ENCODE peak calls at places on chromosomes 11 and 22, in eight cellular contexts. T is ovary; Y is HCT116; E is CD4-positive, alpha-beta T cell; M is AG10803; G is mesothelial cell of epicardium; K is fibroblast of lung; X is progenitor cell of endocrine pancreas. D is an unnamed sample.

GRCh38 chr11:4090258-4090657 is 4.3 kb upstream of the RRM1 start:
- DNase-seq in T (no peak), Y (no peak), E (peak), M (no peak), G (no peak), K (no peak), X (no peak), D (no peak)

GRCh38 chr22:27913162-27913741 is 5.8 kb downstream of the PITPNB start:
- DNase-seq in T (no peak), Y (no peak), E (no peak), M (no peak), G (no peak), K (no peak), X (no peak), D (no peak)

GRCh38 chr11:117657801-117658200 is 139.2 kb downstream of the DSCAML1 start:
- DNase-seq in T (no peak), Y (no peak), E (no peak), M (no peak), G (no peak), K (no peak), X (no peak), D (no peak)

GRCh38 chr11:124194696-124195418 is 11.7 kb downstream of the OR10D3 start:
- DNase-seq in T (no peak), Y (peak), E (no peak), M (peak), G (no peak), K (peak), X (no peak), D (no peak)

GRCh38 chr22:17569971-17570511 is 6.7 kb downstream of the SLC25A18 start:
- DNase-seq in T (no peak), Y (no peak), E (no peak), M (no peak), G (no peak), K (peak), X (no peak), D (no peak)

GRCh38 chr11:124209824-124210357 is 26.7 kb downstream of the OR10D3 start:
- DNase-seq in T (no peak), Y (no peak), E (no peak), M (no peak), G (no peak), K (no peak), X (no peak), D (no peak)

GRCh38 chr11:69167916-69168691 is 12.4 kb downstream of the SMIM38 start:
- DNase-seq in T (no peak), Y (no peak), E (no peak), M (peak), G (no peak), K (no peak), X (no peak), D (no peak)

GRCh38 chr11:69013009-69013951 is at the start of gene MRGPRF:
- DNase-seq in T (peak), Y (no peak), E (no peak), M (peak), G (no peak), K (peak), X (no peak), D (no peak)

GRCh38 chr11:6737872-6738466 is 33.8 kb downstream of the OR2AG2 start:
- DNase-seq in T (no peak), Y (peak), E (peak), M (peak), G (no peak), K (peak), X (no peak), D (no peak)

GRCh38 chr22:37913233-37913721 is 7.2 kb downstream of the MICALL1 start:
- DNase-seq in T (no peak), Y (no peak), E (no peak), M (no peak), G (no peak), K (no peak), X (no peak), D (no peak)

GRCh38 chr11:94897330-94897768 is 76.0 kb downstream of the CWC15 start:
- DNase-seq in T (peak), Y (peak), E (no peak), M (peak), G (no peak), K (peak), X (peak), D (no peak)

GRCh38 chr22:47157093-47157420 is 394.6 kb downstream of the TBC1D22A start:
- DNase-seq in T (no peak), Y (no peak), E (no peak), M (no peak), G (no peak), K (no peak), X (no peak), D (no peak)

GRCh38 chr11:2267306-2267861 is 3.0 kb downstream of the ASCL2 start:
- DNase-seq in T (no peak), Y (no peak), E (no peak), M (no peak), G (no peak), K (no peak), X (no peak), D (no peak)

GRCh38 chr11:98227266-98227665 is 793.5 kb upstream of the CNTN5 start:
- DNase-seq in T (no peak), Y (no peak), E (no peak), M (no peak), G (no peak), K (no peak), X (no peak), D (no peak)

GRCh38 chr11:124329787-124330478 is 9.9 kb upstream of the OR8D2 start:
- DNase-seq in T (no peak), Y (no peak), E (no peak), M (peak), G (no peak), K (peak), X (no peak), D (no peak)

GRCh38 chr11:71309611-71310010 is 57.2 kb upstream of the SHANK2 start:
- DNase-seq in T (no peak), Y (no peak), E (no peak), M (no peak), G (no peak), K (no peak), X (no peak), D (no peak)

GRCh38 chr11:2342981-2343380 is 34.1 kb upstream of the CD81 start:
- DNase-seq in T (no peak), Y (no peak), E (no peak), M (no peak), G (no peak), K (no peak), X (no peak), D (no peak)

GRCh38 chr11:7655253-7656217 is 17.8 kb downstream of the CYB5R2 start:
- DNase-seq in T (no peak), Y (no peak), E (no peak), M (no peak), G (no peak), K (no peak), X (no peak), D (no peak)

GRCh38 chr11:2303627-2304155 is 1.9 kb downstream of the TSPAN32 start:
- DNase-seq in T (no peak), Y (no peak), E (no peak), M (no peak), G (no peak), K (no peak), X (no peak), D (no peak)

GRCh38 chr11:71580057-71581003 is 2.3 kb downstream of the KRTAP5-11 start:
- DNase-seq in T (peak), Y (peak), E (no peak), M (peak), G (no peak), K (peak), X (peak), D (no peak)

GRCh38 chr11:63015521-63016215 is at the start of gene SLC22A8:
- DNase-seq in T (no peak), Y (no peak), E (no peak), M (no peak), G (no peak), K (no peak), X (no peak), D (no peak)
- TF ChIP-seq CTCF in T (no peak), Y (no peak), E (no peak), M (no peak), G (no peak), K (no peak), X (no peak), D (no peak)

GRCh38 chr11:12961615-12962014 is 47.5 kb upstream of the RASSF10 start:
- DNase-seq in T (no peak), Y (no peak), E (no peak), M (peak), G (no peak), K (no peak), X (no peak), D (no peak)
- TF ChIP-seq CTCF in T (no peak), Y (peak), E (no peak), M (peak), G (no peak), K (peak), X (no peak), D (no peak)

GRCh38 chr22:23180301-23180892 is at the start of gene BCR:
- DNase-seq in T (peak), Y (peak), E (peak), M (peak), G (peak), K (peak), X (peak), D (peak)

GRCh38 chr22:23179381-23180294 is 671 bp upstream of the BCR start:
- DNase-seq in T (no peak), Y (no peak), E (no peak), M (no peak), G (no peak), K (no peak), X (no peak), D (no peak)

GRCh38 chr22:23181763-23182288 is 1.5 kb downstream of the BCR start:
- DNase-seq in T (no peak), Y (no peak), E (no peak), M (no peak), G (no peak), K (no peak), X (no peak), D (peak)

GRCh38 chr22:23182289-23183106 is 2.2 kb downstream of the BCR start:
- DNase-seq in T (no peak), Y (no peak), E (peak), M (no peak), G (no peak), K (peak), X (no peak), D (no peak)

DNA sequence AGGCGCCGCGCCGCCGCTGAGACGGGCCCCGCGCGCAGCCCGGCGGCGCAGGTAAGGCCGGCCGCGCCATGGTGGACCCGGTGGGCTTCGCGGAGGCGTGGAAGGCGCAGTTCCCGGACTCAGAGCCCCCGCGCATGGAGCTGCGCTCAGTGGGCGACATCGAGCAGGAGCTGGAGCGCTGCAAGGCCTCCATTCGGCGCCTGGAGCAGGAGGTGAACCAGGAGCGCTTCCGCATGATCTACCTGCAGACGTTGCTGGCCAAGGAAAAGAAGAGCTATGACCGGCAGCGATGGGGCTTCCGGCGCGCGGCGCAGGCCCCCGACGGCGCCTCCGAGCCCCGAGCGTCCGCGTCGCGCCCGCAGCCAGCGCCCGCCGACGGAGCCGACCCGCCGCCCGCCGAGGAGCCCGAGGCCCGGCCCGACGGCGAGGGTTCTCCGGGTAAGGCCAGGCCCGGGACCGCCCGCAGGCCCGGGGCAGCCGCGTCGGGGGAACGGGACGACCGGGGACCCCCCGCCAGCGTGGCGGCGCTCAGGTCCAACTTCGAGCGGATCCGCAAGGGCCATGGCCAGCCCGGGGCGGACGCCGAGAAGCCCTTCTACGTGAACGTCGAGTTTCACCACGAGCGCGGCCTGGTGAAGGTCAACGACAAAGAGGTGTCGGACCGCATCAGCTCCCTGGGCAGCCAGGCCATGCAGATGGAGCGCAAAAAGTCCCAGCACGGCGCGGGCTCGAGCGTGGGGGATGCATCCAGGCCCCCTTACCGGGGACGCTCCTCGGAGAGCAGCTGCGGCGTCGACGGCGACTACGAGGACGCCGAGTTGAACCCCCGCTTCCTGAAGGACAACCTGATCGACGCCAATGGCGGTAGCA is 819 bp downstream of the BCR start:
- DNase-seq in T (no peak), Y (no peak), E (no peak), M (no peak), G (no peak), K (no peak), X (no peak), D (peak)
- TF ChIP-seq CTCF in T (no peak), Y (no peak), E (no peak), M (no peak), G (no peak), K (no peak), X (no peak), D (no peak)

GRCh38 chr11:102794382-102794781 is 3.6 kb downstream of the MMP1 start:
- DNase-seq in T (no peak), Y (peak), E (no peak), M (peak), G (no peak), K (peak), X (no peak), D (no peak)
- TF ChIP-seq CTCF in T (no peak), Y (peak), E (peak), M (peak), G (peak), K (peak), X (peak), D (no peak)

GRCh38 chr11:106101797-106102196 is 24.3 kb downstream of the AASDHPPT start:
- DNase-seq in T (no peak), Y (no peak), E (no peak), M (peak), G (no peak), K (peak), X (no peak), D (no peak)
- TF ChIP-seq CTCF in T (no peak), Y (no peak), E (no peak), M (no peak), G (no peak), K (no peak), X (no peak), D (no peak)

GRCh38 chr22:40302149-40302548 is 44.2 kb upstream of the ADSL start:
- DNase-seq in T (no peak), Y (no peak), E (no peak), M (no peak), G (no peak), K (no peak), X (no peak), D (no peak)

GRCh38 chr22:40310081-40310770 is 36.1 kb upstream of the ADSL start:
- DNase-seq in T (no peak), Y (no peak), E (no peak), M (peak), G (no peak), K (peak), X (no peak), D (no peak)

GRCh38 chr22:40300884-40301672 is 45.2 kb upstream of the ADSL start:
- DNase-seq in T (no peak), Y (no peak), E (no peak), M (no peak), G (no peak), K (no peak), X (no peak), D (no peak)

GRCh38 chr22:40308999-40309578 is 37.2 kb upstream of the ADSL start:
- DNase-seq in T (no peak), Y (no peak), E (no peak), M (no peak), G (no peak), K (no peak), X (no peak), D (no peak)

GRCh38 chr22:40305625-40306024 is 40.7 kb upstream of the ADSL start:
- DNase-seq in T (no peak), Y (no peak), E (no peak), M (no peak), G (no peak), K (no peak), X (no peak), D (no peak)
- TF ChIP-seq CTCF in T (no peak), Y (no peak), E (no peak), M (no peak), G (no peak), K (no peak), X (no peak), D (no peak)

GRCh38 chr11:121870202-121871045 is 245.6 kb downstream of the BLID start:
- DNase-seq in T (peak), Y (no peak), E (no peak), M (peak), G (no peak), K (peak), X (no peak), D (no peak)
- TF ChIP-seq CTCF in T (no peak), Y (peak), E (no peak), M (peak), G (peak), K (peak), X (no peak), D (no peak)

GRCh38 chr11:39374963-39375698 is 2084.3 kb downstream of the LRRC4C start:
- DNase-seq in T (no peak), Y (peak), E (no peak), M (peak), G (no peak), K (peak), X (no peak), D (no peak)
- TF ChIP-seq CTCF in T (no peak), Y (no peak), E (peak), M (peak), G (peak), K (peak), X (peak), D (no peak)

D was measured in activated B cell treated with CpG ODN at 0.5 μM for 24 hours.